ENCODE peak calls at places on chromosome 2, in ten cellular contexts. Q, P, Y, G, J, X, I, Z, M and N are unnamed samples.

GRCh38 chr2:197306691-197307030 is 3.9 kb downstream of the ANKRD44 start:
- DNase-seq in Q (no peak), P (no peak), Y (no peak), G (no peak), J (no peak), X (no peak), I (no peak), Z (no peak), M (no peak), N (no peak)

GRCh38 chr2:180938419-180938818 is 42.0 kb upstream of the UBE2E3 start:
- DNase-seq in Q (no peak), P (no peak), Y (peak), G (no peak), J (no peak), X (peak), I (no peak), Z (no peak), M (no peak), N (peak)

GRCh38 chr2:177265386-177265690 is 811 bp upstream of the NFE2L2 start:
- DNase-seq in Q (peak), P (no peak), Y (no peak), G (no peak), J (no peak), X (no peak), I (no peak), Z (no peak), M (no peak), N (no peak)

GRCh38 chr2:3805120-3805519 is 101.7 kb downstream of the DCDC2C start:
- DNase-seq in Q (no peak), P (no peak), Y (no peak), G (no peak), J (no peak), X (no peak), I (peak), Z (no peak), M (peak), N (no peak)

GRCh38 chr2:143482761-143483160 is 353.5 kb downstream of the ARHGAP15 start:
- DNase-seq in Q (no peak), P (no peak), Y (no peak), G (no peak), J (no peak), X (no peak), I (no peak), Z (no peak), M (no peak), N (no peak)

GRCh38 chr2:28991462-28991861 is 10.4 kb downstream of the TOGARAM2 start:
- DNase-seq in Q (no peak), P (no peak), Y (no peak), G (no peak), J (no peak), X (no peak), I (no peak), Z (no peak), M (no peak), N (no peak)

GRCh38 chr2:207767461-207768167 is 2.1 kb downstream of the FZD5 start:
- DNase-seq in Q (no peak), P (no peak), Y (no peak), G (peak), J (no peak), X (no peak), I (peak), Z (no peak), M (no peak), N (no peak)

GRCh38 chr2:163558286-163559009 is 177.4 kb downstream of the FIGN start:
- DNase-seq in Q (no peak), P (no peak), Y (no peak), G (no peak), J (no peak), X (no peak), I (no peak), Z (peak), M (no peak), N (no peak)